ENCODE peak calls at places on chromosomes 5 and 9, in nine cellular contexts. A is GM12865; S is skeletal muscle cell; W is dorsolateral prefrontal cortex; Q is NCI-H748 treated with DMSO at 0.1 percent for 48 hours; N is ACHN; O is activated naive CD4-positive, alpha-beta T cell treated with anti-CD3 and anti-CD28 coated beads for 36 hours; H is putamen; I is caudate nucleus. P is an unnamed sample.

GRCh38 chr5:57778528-57779175 is 296.0 kb upstream of the ACTBL2 start:
- DNase-seq in A (no peak), S (no peak), W (no peak), Q (no peak), N (no peak), O (no peak), H (no peak), I (no peak), P (no peak)

GRCh38 chr9:127971357-127972315 is 9.2 kb downstream of the EEIG1 start:
- DNase-seq in A (peak), S (no peak), W (peak), Q (no peak), N (no peak), O (peak), H (peak), I (peak), P (no peak)

GRCh38 chr9:131366745-131367401 is 27.0 kb upstream of the PRRC2B start:
- DNase-seq in A (no peak), S (peak), W (no peak), Q (peak), N (peak), O (peak), H (no peak), I (no peak), P (no peak)

GRCh38 chr9:113687107-113687679 is 188.9 kb upstream of the ZNF618 start:
- DNase-seq in A (no peak), S (no peak), W (no peak), Q (no peak), N (no peak), O (no peak), H (no peak), I (no peak), P (no peak)

GRCh38 chr5:59003641-59004040 is 420.8 kb downstream of the RAB3C start:
- DNase-seq in A (no peak), S (no peak), W (no peak), Q (no peak), N (no peak), O (no peak), H (no peak), I (no peak), P (no peak)

GRCh38 chr9:6502399-6502798 is 89.4 kb downstream of the UHRF2 start:
- DNase-seq in A (no peak), S (no peak), W (no peak), Q (no peak), N (no peak), O (no peak), H (no peak), I (no peak), P (no peak)

GRCh38 chr5:159310492-159310891 is 19.8 kb downstream of the IL12B start:
- DNase-seq in A (peak), S (no peak), W (no peak), Q (peak), N (no peak), O (peak), H (peak), I (peak), P (no peak)

GRCh38 chr9:69307446-69308216 is 17.4 kb upstream of the ENTREP1 start:
- DNase-seq in A (no peak), S (peak), W (no peak), Q (no peak), N (no peak), O (no peak), H (no peak), I (no peak), P (no peak)

GRCh38 chr9:127307802-127308201 is 43.2 kb downstream of the GARNL3 start:
- DNase-seq in A (no peak), S (no peak), W (no peak), Q (no peak), N (no peak), O (no peak), H (no peak), I (no peak), P (no peak)

GRCh38 chr5:116068028-116068632 is 16.7 kb upstream of the COMMD10 start:
- DNase-seq in A (peak), S (no peak), W (no peak), Q (peak), N (peak), O (peak), H (peak), I (no peak), P (no peak)

GRCh38 chr5:52846443-52846842 is 58.7 kb downstream of the ITGA1 start:
- DNase-seq in A (no peak), S (no peak), W (no peak), Q (no peak), N (no peak), O (no peak), H (no peak), I (no peak), P (no peak)

GRCh38 chr5:179606071-179606909 is 17.2 kb downstream of the HNRNPH1 start:
- DNase-seq in A (no peak), S (no peak), W (no peak), Q (no peak), N (no peak), O (no peak), H (no peak), I (no peak), P (no peak)

GRCh38 chr5:76084496-76085285 is 1.5 kb downstream of the SV2C start:
- DNase-seq in A (no peak), S (no peak), W (no peak), Q (peak), N (no peak), O (no peak), H (no peak), I (peak), P (no peak)

GRCh38 chr5:181221792-181222629 is 1.1 kb upstream of the TRIM41 start:
- DNase-seq in A (peak), S (peak), W (peak), Q (no peak), N (peak), O (peak), H (peak), I (no peak), P (peak)

GRCh38 chr5:37198842-37199241 is 50.3 kb downstream of the CPLANE1 start:
- DNase-seq in A (no peak), S (peak), W (no peak), Q (no peak), N (no peak), O (no peak), H (no peak), I (no peak), P (no peak)

GRCh38 chr9:121253821-121254471 is 14.0 kb upstream of the GSN start:
- DNase-seq in A (no peak), S (no peak), W (no peak), Q (no peak), N (no peak), O (no peak), H (no peak), I (no peak), P (no peak)

GRCh38 chr5:136153581-136154236 is 21.1 kb downstream of the SMAD5 start:
- DNase-seq in A (no peak), S (no peak), W (no peak), Q (no peak), N (no peak), O (no peak), H (no peak), I (no peak), P (no peak)

GRCh38 chr5:173529861-173530260 is 86.6 kb downstream of the BOD1 start:
- DNase-seq in A (no peak), S (no peak), W (no peak), Q (no peak), N (no peak), O (no peak), H (no peak), I (no peak), P (no peak)

GRCh38 chr5:2889946-2890475 is 138.5 kb upstream of the IRX2 start:
- DNase-seq in A (no peak), S (no peak), W (no peak), Q (no peak), N (no peak), O (no peak), H (no peak), I (no peak), P (no peak)

GRCh38 chr9:134517069-134517680 is 124.4 kb upstream of the COL5A1 start:
- DNase-seq in A (no peak), S (no peak), W (no peak), Q (no peak), N (no peak), O (no peak), H (no peak), I (no peak), P (no peak)

GRCh38 chr9:112002847-112003457 is 106.3 kb downstream of the UGCG start:
- DNase-seq in A (no peak), S (no peak), W (no peak), Q (no peak), N (no peak), O (no peak), H (no peak), I (no peak), P (no peak)

GRCh38 chr5:159174511-159175168 is 34.7 kb downstream of the RNF145 start:
- DNase-seq in A (no peak), S (no peak), W (no peak), Q (no peak), N (no peak), O (no peak), H (no peak), I (no peak), P (no peak)

GRCh38 chr9:104256031-104256709 is 162.1 kb downstream of the SMC2 start:
- DNase-seq in A (no peak), S (peak), W (no peak), Q (no peak), N (peak), O (no peak), H (no peak), I (no peak), P (no peak)

GRCh38 chr5:17258429-17258828 is 41.0 kb downstream of the BASP1 start:
- DNase-seq in A (no peak), S (no peak), W (no peak), Q (no peak), N (no peak), O (no peak), H (no peak), I (no peak), P (no peak)

GRCh38 chr5:137617806-137618205 is 118.1 kb downstream of the KLHL3 start:
- DNase-seq in A (no peak), S (no peak), W (no peak), Q (no peak), N (peak), O (no peak), H (no peak), I (no peak), P (no peak)

GRCh38 chr9:14348241-14349140 is 34.5 kb upstream of the NFIB start:
- DNase-seq in A (no peak), S (no peak), W (no peak), Q (no peak), N (peak), O (no peak), H (peak), I (no peak), P (no peak)

GRCh38 chr9:130112244-130113151 is 58.8 kb downstream of the GPR107 start:
- DNase-seq in A (no peak), S (no peak), W (no peak), Q (no peak), N (no peak), O (no peak), H (no peak), I (no peak), P (no peak)

GRCh38 chr5:168327019-168327421 is 35.6 kb downstream of the WWC1 start:
- DNase-seq in A (no peak), S (peak), W (no peak), Q (no peak), N (no peak), O (no peak), H (no peak), I (no peak), P (no peak)

GRCh38 chr5:126811515-126812198 is 34.7 kb downstream of the LMNB1 start:
- DNase-seq in A (peak), S (peak), W (no peak), Q (no peak), N (no peak), O (peak), H (no peak), I (no peak), P (no peak)

GRCh38 chr9:26129216-26129615 is 451.0 kb upstream of the TUSC1 start:
- DNase-seq in A (no peak), S (peak), W (no peak), Q (no peak), N (no peak), O (no peak), H (no peak), I (no peak), P (no peak)